ENCODE peak calls at places on chromosome 11, in six cellular contexts. M is astrocyte of the spinal cord, W is stomach, B is AG04450, Z is breast epithelium, D is PC-9. R is an unnamed sample.

GRCh38 chr11:74444173-74444832 is 23.0 kb downstream of the KCNE3 start:
- DNase-seq in M (no peak), W (peak), B (no peak), Z (no peak), D (no peak), R (no peak)

GRCh38 chr11:48055292-48056132 is 75.2 kb downstream of the PTPRJ start:
- DNase-seq in M (peak), W (peak), B (no peak), Z (no peak), D (peak), R (peak)

GRCh38 chr11:111635706-111636045 is 33.4 kb downstream of the SIK2 start:
- DNase-seq in M (peak), W (no peak), B (peak), Z (no peak), D (no peak), R (peak)

GRCh38 chr11:80330302-80330701 is 889.5 kb upstream of the TENM4 start:
- DNase-seq in M (peak), W (no peak), B (peak), Z (no peak), D (no peak), R (no peak)

GRCh38 chr11:87428266-87428665 is 390.5 kb downstream of the TMEM135 start:
- DNase-seq in M (no peak), W (no peak), B (no peak), Z (no peak), D (no peak), R (no peak)

GRCh38 chr11:78189851-78190250 is 1.1 kb downstream of the USP35 start:
- DNase-seq in M (no peak), W (no peak), B (no peak), Z (peak), D (no peak), R (no peak)

GRCh38 chr11:29093416-29093815 is 923.4 kb downstream of the KCNA4 start:
- DNase-seq in M (peak), W (no peak), B (peak), Z (no peak), D (no peak), R (peak)

GRCh38 chr11:78216571-78217287 is 28.0 kb downstream of the USP35 start:
- DNase-seq in M (no peak), W (no peak), B (no peak), Z (no peak), D (no peak), R (no peak)

GRCh38 chr11:113384551-113384950 is 3.0 kb upstream of the ANKK1 start:
- DNase-seq in M (peak), W (no peak), B (peak), Z (no peak), D (peak), R (peak)

GRCh38 chr11:3165152-3165705 is at the start of gene OSBPL5:
- DNase-seq in M (peak), W (peak), B (peak), Z (peak), D (peak), R (no peak)

GRCh38 chr11:105230586-105230985 is 91.0 kb upstream of the CARD18 start:
- DNase-seq in M (no peak), W (no peak), B (no peak), Z (no peak), D (peak), R (no peak)

GRCh38 chr11:120819003-120819402 is 204.9 kb upstream of the TBCEL start:
- DNase-seq in M (no peak), W (no peak), B (no peak), Z (peak), D (no peak), R (no peak)

GRCh38 chr11:1759151-1759850 is 4.4 kb downstream of the CTSD start:
- DNase-seq in M (no peak), W (no peak), B (no peak), Z (no peak), D (no peak), R (no peak)

GRCh38 chr11:71488086-71488967 is 35.3 kb downstream of the NADSYN1 start:
- DNase-seq in M (peak), W (no peak), B (peak), Z (peak), D (peak), R (no peak)

GRCh38 chr11:68040957-68041591 is 2.2 kb downstream of the TCIRG1 start:
- DNase-seq in M (no peak), W (no peak), B (no peak), Z (no peak), D (no peak), R (no peak)
- H3K4me3 ChIP-seq in M (peak), W (peak), B (peak), Z (peak), D (peak), R (peak)

DNA sequence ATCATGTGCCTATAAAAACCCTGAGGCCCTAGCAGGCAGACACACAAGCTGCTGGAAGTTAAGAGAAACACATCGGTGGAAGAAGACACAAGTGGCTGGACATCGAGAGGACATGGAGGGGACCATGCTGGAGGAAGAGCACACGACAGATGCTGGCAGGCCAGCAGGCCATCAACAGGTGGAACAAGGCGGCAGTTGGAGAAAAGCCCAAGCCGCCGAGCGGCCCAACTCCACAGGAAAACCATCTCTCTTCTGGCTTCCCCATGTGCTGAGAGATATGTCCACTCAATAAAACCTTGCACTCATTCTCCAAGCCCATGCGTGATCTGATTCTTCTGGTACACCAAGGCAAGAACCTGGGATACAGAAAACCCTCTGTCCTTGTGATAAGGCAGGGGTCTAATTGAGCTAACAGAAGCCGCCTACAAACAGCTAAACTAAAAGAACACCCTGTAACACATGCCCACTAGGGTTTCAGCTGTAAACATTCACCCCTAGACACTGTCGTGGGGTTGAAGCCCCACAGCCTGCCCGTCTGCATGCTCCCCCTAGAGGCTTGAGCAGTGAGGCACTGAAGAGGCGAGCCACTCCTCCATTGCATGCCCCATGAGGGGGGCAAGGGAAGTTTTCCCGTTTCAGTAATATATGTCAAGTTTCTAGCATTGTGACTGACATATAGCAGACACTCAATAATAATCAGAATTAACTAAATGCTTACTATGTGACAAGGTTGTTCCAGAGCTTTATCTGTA is 39.0 kb upstream of the MMP20 start:
- DNase-seq in M (no peak), W (no peak), B (no peak), Z (no peak), D (no peak), R (no peak)
- TF ChIP-seq CTCF in M (peak), W (no peak), B (peak), Z (no peak), D (peak), R (peak)

DNA sequence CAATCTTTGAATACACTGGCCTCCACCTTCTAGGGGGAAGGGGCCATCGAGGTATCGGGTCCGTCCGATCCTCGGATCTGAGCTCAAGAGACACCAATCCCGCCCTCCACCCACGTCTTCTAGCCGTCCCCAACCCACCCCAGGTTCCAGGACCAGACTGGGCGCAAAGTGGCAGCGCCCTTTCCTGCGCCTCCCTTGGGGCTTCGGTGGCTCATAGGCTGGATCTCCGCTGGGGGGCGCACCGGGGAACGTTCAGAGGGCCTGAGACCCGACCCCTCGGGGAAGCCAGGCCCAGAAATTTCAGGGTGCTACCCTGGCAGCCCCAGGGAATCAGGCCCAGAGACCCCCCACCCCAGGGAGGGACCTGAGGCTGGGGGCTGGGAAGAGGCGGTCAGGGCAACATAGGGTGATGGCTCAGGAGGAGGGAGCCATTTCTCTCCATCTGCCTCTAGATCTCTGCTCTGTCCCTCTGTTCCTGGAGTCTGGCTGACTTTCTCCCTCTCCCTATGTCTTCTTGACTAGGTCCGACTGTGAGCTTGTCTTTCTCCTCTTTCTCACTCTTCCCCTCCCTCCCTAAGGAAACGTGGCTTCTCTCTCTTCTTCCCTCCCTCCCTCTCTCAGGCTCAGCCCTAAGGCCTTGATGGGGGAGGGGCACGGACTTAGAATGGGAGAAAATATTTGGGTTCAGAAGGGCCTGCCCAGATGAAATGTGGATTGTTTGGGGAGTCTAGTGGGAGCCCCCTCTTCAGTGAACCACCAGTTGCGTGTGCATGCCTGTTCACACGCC is 1.1 kb downstream of the CREB3L1 start:
- DNase-seq in M (peak), W (peak), B (no peak), Z (no peak), D (no peak), R (no peak)
- H3K4me3 ChIP-seq in M (peak), W (peak), B (peak), Z (peak), D (no peak), R (peak)

GRCh38 chr11:40722179-40722795 is 737.2 kb downstream of the LRRC4C start:
- DNase-seq in M (peak), W (no peak), B (no peak), Z (no peak), D (peak), R (no peak)
- TF ChIP-seq CTCF in M (peak), W (no peak), B (peak), Z (no peak), D (peak), R (peak)

DNA sequence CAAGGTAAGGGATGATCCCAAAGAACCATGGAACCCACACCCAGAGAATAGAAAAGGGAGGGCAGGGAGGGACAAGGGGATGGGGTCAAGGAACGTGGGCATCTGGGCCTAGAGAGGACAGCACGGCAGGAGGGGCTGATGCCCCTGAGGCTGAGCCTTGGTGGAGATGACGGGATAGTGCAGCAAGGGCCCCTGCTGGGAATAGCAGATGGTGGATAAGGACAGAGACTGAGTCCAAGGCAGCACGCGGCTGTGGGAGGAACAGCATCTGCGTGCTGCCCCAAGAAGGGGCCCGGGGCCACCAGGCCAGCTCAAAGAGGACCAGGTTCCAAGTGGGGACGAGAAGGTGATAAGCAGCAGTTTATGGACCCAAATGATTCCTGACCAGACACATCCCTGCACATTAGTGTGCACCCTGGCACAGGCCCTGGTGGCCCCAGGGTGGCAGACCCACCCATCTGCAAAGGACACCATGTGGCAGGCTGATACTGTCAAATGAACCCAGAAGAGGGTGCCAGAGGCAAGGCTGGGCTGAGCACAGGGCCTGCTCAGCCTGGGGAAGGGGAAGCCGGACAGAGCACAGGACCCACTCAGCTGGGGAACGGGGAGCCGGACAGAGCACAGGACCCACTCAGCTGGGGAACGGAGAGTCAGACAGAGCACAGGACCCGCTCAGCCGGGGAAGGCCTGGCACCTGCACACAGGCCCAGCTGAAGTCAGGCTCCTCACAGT is 12.8 kb upstream of the TESMIN start:
- DNase-seq in M (no peak), W (no peak), B (no peak), Z (no peak), D (no peak), R (no peak)
- H3K4me3 ChIP-seq in M (no peak), W (no peak), B (no peak), Z (no peak), D (no peak), R (no peak)